ENCODE peak calls at places on chromosomes 1 and 21, in nine cellular contexts. One of them, this sample, is unnamed.

GRCh38 chr1:18354657-18355056 is 126.1 kb upstream of the KLHDC7A start:
- DNase-seq in Right ventricle myocardium superior: no peak
- DNase-seq in nucleus accumbens: no peak
- DNase-seq in retina: no peak
- DNase-seq in astrocyte of the cerebellum: no peak
- DNase-seq in NCI-H2081: no peak
- DNase-seq in mesendoderm: peak
- DNase-seq in NCI-H748 treated with DMSO at 0.1 percent for 48 hours: peak
- DNase-seq in CD8-positive, alpha-beta memory T cell: no peak
- DNase-seq in this sample: no peak

GRCh38 chr1:97451422-97451821 is 469.4 kb downstream of the DPYD start:
- DNase-seq in retina: no peak
- DNase-seq in NCI-H2081: no peak
- DNase-seq in NCI-H748 treated with DMSO at 0.1 percent for 48 hours: no peak
- DNase-seq in CD8-positive, alpha-beta memory T cell: no peak
- DNase-seq in mesendoderm: no peak
- DNase-seq in astrocyte of the cerebellum: no peak
- DNase-seq in Right ventricle myocardium superior: no peak
- DNase-seq in nucleus accumbens: no peak
- DNase-seq in this sample: no peak

GRCh38 chr1:30877205-30877912 is 31.2 kb downstream of the SDC3 start:
- DNase-seq in nucleus accumbens: peak
- DNase-seq in NCI-H2081: no peak
- DNase-seq in retina: no peak
- DNase-seq in CD8-positive, alpha-beta memory T cell: no peak
- DNase-seq in Right ventricle myocardium superior: peak
- DNase-seq in NCI-H748 treated with DMSO at 0.1 percent for 48 hours: no peak
- DNase-seq in astrocyte of the cerebellum: no peak
- DNase-seq in mesendoderm: peak
- DNase-seq in this sample: peak

GRCh38 chr1:17842686-17843085 is 87.6 kb downstream of the ACTL8 start:
- DNase-seq in nucleus accumbens: no peak
- DNase-seq in Right ventricle myocardium superior: no peak
- DNase-seq in retina: no peak
- DNase-seq in CD8-positive, alpha-beta memory T cell: no peak
- DNase-seq in astrocyte of the cerebellum: no peak
- DNase-seq in mesendoderm: no peak
- DNase-seq in NCI-H2081: no peak
- DNase-seq in NCI-H748 treated with DMSO at 0.1 percent for 48 hours: no peak
- DNase-seq in this sample: no peak

GRCh38 chr1:116966791-116967190 is 34.8 kb upstream of the CD101 start:
- DNase-seq in NCI-H748 treated with DMSO at 0.1 percent for 48 hours: no peak
- DNase-seq in Right ventricle myocardium superior: no peak
- DNase-seq in mesendoderm: no peak
- DNase-seq in CD8-positive, alpha-beta memory T cell: no peak
- DNase-seq in NCI-H2081: no peak
- DNase-seq in nucleus accumbens: no peak
- DNase-seq in retina: no peak
- DNase-seq in astrocyte of the cerebellum: no peak
- DNase-seq in this sample: no peak

GRCh38 chr1:10674700-10675598 is 121.5 kb downstream of the CASZ1 start:
- DNase-seq in nucleus accumbens: no peak
- DNase-seq in astrocyte of the cerebellum: no peak
- DNase-seq in retina: no peak
- DNase-seq in NCI-H2081: peak
- DNase-seq in NCI-H748 treated with DMSO at 0.1 percent for 48 hours: peak
- DNase-seq in mesendoderm: no peak
- DNase-seq in CD8-positive, alpha-beta memory T cell: no peak
- DNase-seq in Right ventricle myocardium superior: no peak
- DNase-seq in this sample: no peak

GRCh38 chr1:40736085-40736531 is 44.6 kb downstream of the NFYC start:
- DNase-seq in retina: peak
- DNase-seq in NCI-H748 treated with DMSO at 0.1 percent for 48 hours: no peak
- DNase-seq in CD8-positive, alpha-beta memory T cell: no peak
- DNase-seq in mesendoderm: peak
- DNase-seq in Right ventricle myocardium superior: no peak
- DNase-seq in NCI-H2081: no peak
- DNase-seq in nucleus accumbens: no peak
- DNase-seq in astrocyte of the cerebellum: peak
- DNase-seq in this sample: no peak

GRCh38 chr1:161738627-161739287 is 10.8 kb upstream of the DUSP12 start:
- DNase-seq in mesendoderm: peak
- DNase-seq in astrocyte of the cerebellum: peak
- DNase-seq in retina: no peak
- DNase-seq in Right ventricle myocardium superior: peak
- DNase-seq in CD8-positive, alpha-beta memory T cell: peak
- DNase-seq in NCI-H2081: peak
- DNase-seq in nucleus accumbens: no peak
- DNase-seq in NCI-H748 treated with DMSO at 0.1 percent for 48 hours: peak
- DNase-seq in this sample: peak

GRCh38 chr1:193211539-193211938 is 25.1 kb upstream of the B3GALT2 start:
- DNase-seq in retina: no peak
- DNase-seq in CD8-positive, alpha-beta memory T cell: no peak
- DNase-seq in nucleus accumbens: no peak
- DNase-seq in mesendoderm: peak
- DNase-seq in NCI-H748 treated with DMSO at 0.1 percent for 48 hours: no peak
- DNase-seq in astrocyte of the cerebellum: peak
- DNase-seq in Right ventricle myocardium superior: no peak
- DNase-seq in NCI-H2081: no peak
- DNase-seq in this sample: peak

GRCh38 chr1:206885341-206886060 is 11.7 kb upstream of the IL24 start:
- DNase-seq in NCI-H748 treated with DMSO at 0.1 percent for 48 hours: no peak
- DNase-seq in NCI-H2081: no peak
- DNase-seq in mesendoderm: no peak
- DNase-seq in Right ventricle myocardium superior: no peak
- DNase-seq in astrocyte of the cerebellum: no peak
- DNase-seq in retina: no peak
- DNase-seq in nucleus accumbens: no peak
- DNase-seq in CD8-positive, alpha-beta memory T cell: no peak
- DNase-seq in this sample: no peak

GRCh38 chr1:11729498-11730428 is 6.2 kb upstream of the AGTRAP start:
- DNase-seq in astrocyte of the cerebellum: no peak
- DNase-seq in nucleus accumbens: no peak
- DNase-seq in NCI-H748 treated with DMSO at 0.1 percent for 48 hours: no peak
- DNase-seq in CD8-positive, alpha-beta memory T cell: no peak
- DNase-seq in mesendoderm: peak
- DNase-seq in NCI-H2081: no peak
- DNase-seq in retina: no peak
- DNase-seq in Right ventricle myocardium superior: peak
- DNase-seq in this sample: peak

GRCh38 chr1:229270547-229271447 is at the start of gene RAB4A:
- DNase-seq in astrocyte of the cerebellum: peak
- DNase-seq in mesendoderm: peak
- DNase-seq in retina: peak
- DNase-seq in CD8-positive, alpha-beta memory T cell: peak
- DNase-seq in nucleus accumbens: peak
- DNase-seq in NCI-H748 treated with DMSO at 0.1 percent for 48 hours: peak
- DNase-seq in Right ventricle myocardium superior: peak
- DNase-seq in NCI-H2081: peak
- DNase-seq in this sample: peak

GRCh38 chr1:152441756-152442155 is 27.7 kb upstream of the CRNN start:
- DNase-seq in CD8-positive, alpha-beta memory T cell: no peak
- DNase-seq in nucleus accumbens: no peak
- DNase-seq in mesendoderm: no peak
- DNase-seq in NCI-H748 treated with DMSO at 0.1 percent for 48 hours: no peak
- DNase-seq in Right ventricle myocardium superior: no peak
- DNase-seq in retina: no peak
- DNase-seq in NCI-H2081: no peak
- DNase-seq in astrocyte of the cerebellum: no peak
- DNase-seq in this sample: no peak

GRCh38 chr1:239771550-239771949 is 320.1 kb upstream of the FMN2 start:
- DNase-seq in NCI-H2081: no peak
- DNase-seq in nucleus accumbens: no peak
- DNase-seq in retina: no peak
- DNase-seq in mesendoderm: no peak
- DNase-seq in NCI-H748 treated with DMSO at 0.1 percent for 48 hours: no peak
- DNase-seq in Right ventricle myocardium superior: no peak
- DNase-seq in astrocyte of the cerebellum: no peak
- DNase-seq in CD8-positive, alpha-beta memory T cell: no peak
- DNase-seq in this sample: no peak

GRCh38 chr1:67732750-67733151 is 47.8 kb downstream of the GADD45A start:
- DNase-seq in astrocyte of the cerebellum: no peak
- DNase-seq in mesendoderm: no peak
- DNase-seq in nucleus accumbens: no peak
- DNase-seq in Right ventricle myocardium superior: no peak
- DNase-seq in CD8-positive, alpha-beta memory T cell: no peak
- DNase-seq in retina: no peak
- DNase-seq in NCI-H2081: no peak
- DNase-seq in NCI-H748 treated with DMSO at 0.1 percent for 48 hours: no peak
- DNase-seq in this sample: no peak

GRCh38 chr1:11862890-11863289 is 4.1 kb upstream of the NPPB start:
- DNase-seq in astrocyte of the cerebellum: no peak
- DNase-seq in CD8-positive, alpha-beta memory T cell: no peak
- DNase-seq in NCI-H2081: no peak
- DNase-seq in Right ventricle myocardium superior: no peak
- DNase-seq in mesendoderm: no peak
- DNase-seq in retina: no peak
- DNase-seq in NCI-H748 treated with DMSO at 0.1 percent for 48 hours: no peak
- DNase-seq in nucleus accumbens: no peak
- DNase-seq in this sample: no peak

GRCh38 chr21:33660406-33660805 is 18.1 kb downstream of the ITSN1 start:
- DNase-seq in NCI-H2081: no peak
- DNase-seq in retina: no peak
- DNase-seq in mesendoderm: no peak
- DNase-seq in astrocyte of the cerebellum: peak
- DNase-seq in NCI-H748 treated with DMSO at 0.1 percent for 48 hours: no peak
- DNase-seq in nucleus accumbens: no peak
- DNase-seq in Right ventricle myocardium superior: no peak
- DNase-seq in CD8-positive, alpha-beta memory T cell: no peak
- DNase-seq in this sample: no peak

GRCh38 chr1:115477071-115477470 is 139.0 kb upstream of the NGF start:
- DNase-seq in NCI-H748 treated with DMSO at 0.1 percent for 48 hours: no peak
- DNase-seq in mesendoderm: no peak
- DNase-seq in CD8-positive, alpha-beta memory T cell: no peak
- DNase-seq in astrocyte of the cerebellum: no peak
- DNase-seq in Right ventricle myocardium superior: no peak
- DNase-seq in NCI-H2081: no peak
- DNase-seq in retina: no peak
- DNase-seq in nucleus accumbens: no peak
- DNase-seq in this sample: no peak

GRCh38 chr1:232904566-232904965 is 45.8 kb upstream of the NTPCR start:
- DNase-seq in retina: no peak
- DNase-seq in NCI-H748 treated with DMSO at 0.1 percent for 48 hours: no peak
- DNase-seq in mesendoderm: peak
- DNase-seq in Right ventricle myocardium superior: no peak
- DNase-seq in astrocyte of the cerebellum: peak
- DNase-seq in CD8-positive, alpha-beta memory T cell: no peak
- DNase-seq in NCI-H2081: no peak
- DNase-seq in nucleus accumbens: no peak
- DNase-seq in this sample: no peak

GRCh38 chr1:208841396-208841795 is 597.2 kb upstream of the PLXNA2 start:
- DNase-seq in astrocyte of the cerebellum: no peak
- DNase-seq in NCI-H748 treated with DMSO at 0.1 percent for 48 hours: no peak
- DNase-seq in retina: no peak
- DNase-seq in nucleus accumbens: no peak
- DNase-seq in NCI-H2081: no peak
- DNase-seq in Right ventricle myocardium superior: no peak
- DNase-seq in mesendoderm: no peak
- DNase-seq in CD8-positive, alpha-beta memory T cell: no peak
- DNase-seq in this sample: no peak

GRCh38 chr1:226662704-226663326 is 76.3 kb downstream of the ITPKB start:
- DNase-seq in CD8-positive, alpha-beta memory T cell: peak
- DNase-seq in mesendoderm: peak
- DNase-seq in astrocyte of the cerebellum: peak
- DNase-seq in nucleus accumbens: no peak
- DNase-seq in NCI-H2081: no peak
- DNase-seq in Right ventricle myocardium superior: peak
- DNase-seq in NCI-H748 treated with DMSO at 0.1 percent for 48 hours: no peak
- DNase-seq in retina: no peak
- DNase-seq in this sample: peak

GRCh38 chr1:27992271-27992670 is 32.5 kb downstream of the XKR8 start:
- DNase-seq in CD8-positive, alpha-beta memory T cell: peak
- DNase-seq in retina: no peak
- DNase-seq in astrocyte of the cerebellum: no peak
- DNase-seq in nucleus accumbens: no peak
- DNase-seq in Right ventricle myocardium superior: no peak
- DNase-seq in mesendoderm: no peak
- DNase-seq in NCI-H748 treated with DMSO at 0.1 percent for 48 hours: no peak
- DNase-seq in NCI-H2081: no peak
- DNase-seq in this sample: no peak